ENCODE peak calls at places on chromosomes 7 and 10, in four cellular contexts. E is neuronal stem cell, N is H9, C is H1. H is an unnamed sample.

GRCh38 chr10:75350791-75351190 is 50.8 kb downstream of the ZNF503 start:
- DNase-seq in E (no peak), N (no peak), C (no peak), H (peak)

GRCh38 chr7:105877736-105878135 is 1.3 kb upstream of the ATXN7L1 start:
- DNase-seq in E (no peak), N (no peak), C (no peak), H (peak)

GRCh38 chr10:78774999-78775711 is 293.6 kb upstream of the ZMIZ1 start:
- DNase-seq in E (no peak), N (no peak), C (no peak), H (peak)

GRCh38 chr10:51683031-51683830 is 16.2 kb downstream of the CSTF2T start:
- DNase-seq in E (no peak), N (no peak), C (no peak), H (peak)

GRCh38 chr7:17371656-17372524 is 73.4 kb downstream of the AHR start:
- DNase-seq in E (no peak), N (no peak), C (no peak), H (peak)

GRCh38 chr7:80027616-80028173 is 106.9 kb upstream of the GNAI1 start:
- DNase-seq in E (no peak), N (no peak), C (no peak), H (no peak)

GRCh38 chr7:72445580-72445979 is 33.4 kb upstream of the CALN1 start:
- DNase-seq in E (no peak), N (no peak), C (no peak), H (no peak)

GRCh38 chr10:117370205-117370604 is 5.0 kb downstream of the PDZD8 start:
- DNase-seq in E (no peak), N (no peak), C (no peak), H (no peak)

GRCh38 chr10:50426485-50426884 is 175.2 kb upstream of the ASAH2 start:
- DNase-seq in E (no peak), N (no peak), C (no peak), H (no peak)

GRCh38 chr7:29878081-29878688 is 71.9 kb downstream of the WIPF3 start:
- DNase-seq in E (no peak), N (no peak), C (no peak), H (peak)

GRCh38 chr10:91740353-91740924 is 57.8 kb upstream of the TNKS2 start:
- DNase-seq in E (no peak), N (no peak), C (no peak), H (no peak)

GRCh38 chr10:91745086-91745831 is 53.0 kb upstream of the TNKS2 start:
- DNase-seq in E (peak), N (peak), C (peak), H (peak)

GRCh38 chr10:91742189-91742588 is 56.0 kb upstream of the TNKS2 start:
- DNase-seq in E (no peak), N (no peak), C (no peak), H (peak)

GRCh38 chr10:91743460-91743859 is 54.8 kb upstream of the TNKS2 start:
- DNase-seq in E (no peak), N (no peak), C (no peak), H (no peak)
- H2BK12ac ChIP-seq in E (no peak), N (no peak), C (no peak), H (no peak)

GRCh38 chr10:68103867-68104255 is 5.4 kb upstream of the MYPN start:
- DNase-seq in E (no peak), N (no peak), C (no peak), H (no peak)
- H2BK15ac ChIP-seq in E (no peak), N (no peak), C (no peak), H (no peak)

GRCh38 chr7:20164420-20165145 is 52.6 kb downstream of the MACC1 start:
- DNase-seq in E (no peak), N (no peak), C (no peak), H (no peak)
- H3K27ac ChIP-seq in E (no peak), N (no peak), C (no peak), H (no peak)

GRCh38 chr10:43998021-43998809 is 349.5 kb upstream of the ZNF32 start:
- DNase-seq in E (no peak), N (no peak), C (no peak), H (peak)
- H2BK12ac ChIP-seq in E (no peak), N (no peak), C (no peak), H (no peak)

GRCh38 chr10:109972372-109973001 is 35.3 kb upstream of the ADD3 start:
- DNase-seq in E (no peak), N (no peak), C (no peak), H (no peak)
- H2BK15ac ChIP-seq in E (no peak), N (no peak), C (no peak), H (no peak)

GRCh38 chr10:93431361-93431760 is 50.8 kb downstream of the MYOF start:
- DNase-seq in E (no peak), N (no peak), C (no peak), H (no peak)
- H3K27ac ChIP-seq in E (no peak), N (no peak), C (no peak), H (no peak)

GRCh38 chr7:47746468-47746867 is 164.6 kb upstream of the TNS3 start:
- DNase-seq in E (no peak), N (no peak), C (peak), H (no peak)
- H2BK12ac ChIP-seq in E (no peak), N (no peak), C (no peak), H (peak)

GRCh38 chr10:129323311-129323710 is 143.7 kb upstream of the MGMT start:
- DNase-seq in E (no peak), N (no peak), C (no peak), H (peak)

GRCh38 chr10:129323877-129324276 is 143.2 kb upstream of the MGMT start:
- DNase-seq in E (no peak), N (no peak), C (no peak), H (peak)

GRCh38 chr10:129321727-129322126 is 145.3 kb upstream of the MGMT start:
- DNase-seq in E (no peak), N (no peak), C (no peak), H (no peak)

GRCh38 chr10:129320340-129320739 is 146.7 kb upstream of the MGMT start:
- DNase-seq in E (no peak), N (no peak), C (no peak), H (no peak)

DNA sequence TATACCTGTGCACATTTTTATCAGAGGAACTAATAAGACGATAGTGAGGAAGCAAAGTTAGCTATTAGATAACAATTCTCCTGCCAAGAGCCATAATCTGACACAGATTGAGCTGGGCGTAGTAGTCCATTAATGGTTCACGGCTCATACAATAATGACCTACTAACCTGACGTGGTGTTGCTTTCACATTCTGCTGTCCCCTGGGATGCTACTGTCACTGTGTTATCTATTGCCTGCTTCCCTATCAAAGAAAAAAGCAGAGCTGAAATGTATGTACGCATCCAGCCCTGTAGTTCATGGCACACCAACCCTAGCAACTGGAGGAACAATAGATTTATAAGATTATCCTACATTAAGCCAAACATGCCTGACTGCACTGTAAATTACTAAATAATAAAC is 144.2 kb upstream of the MGMT start:
- DNase-seq in E (no peak), N (no peak), C (no peak), H (no peak)
- H2BK15ac ChIP-seq in E (no peak), N (no peak), C (no peak), H (no peak)

GRCh38 chr7:129189661-129190310 is 1.4 kb downstream of the SMO start:
- DNase-seq in E (no peak), N (no peak), C (no peak), H (peak)
- H3K27ac ChIP-seq in E (no peak), N (no peak), C (peak), H (no peak)